ENCODE peak calls at places on chromosomes 11 and 22, in five cellular contexts. One of them, this sample, is unnamed.

GRCh38 chr22:38067028-38067415 is 9.8 kb downstream of the PICK1 start:
- DNase-seq in A549: no peak
- DNase-seq in fibroblast of lung: no peak
- DNase-seq in GM12865: no peak
- DNase-seq in left ventricle myocardium inferior: no peak
- DNase-seq in this sample: no peak

GRCh38 chr22:47355776-47356432 is 593.5 kb downstream of the TBC1D22A start:
- DNase-seq in left ventricle myocardium inferior: no peak
- DNase-seq in GM12865: no peak
- DNase-seq in fibroblast of lung: no peak
- DNase-seq in A549: no peak
- DNase-seq in this sample: no peak

GRCh38 chr11:17972987-17973386 is 39.9 kb downstream of the SERGEF start:
- DNase-seq in GM12865: peak; percentile 20
- DNase-seq in A549: peak; percentile 62
- DNase-seq in fibroblast of lung: peak; percentile 94
- DNase-seq in left ventricle myocardium inferior: peak; percentile 44
- DNase-seq in this sample: peak; percentile 85

GRCh38 chr11:66728760-66729385 is at the start of gene SPTBN2:
- DNase-seq in GM12865: no peak
- DNase-seq in fibroblast of lung: no peak
- DNase-seq in left ventricle myocardium inferior: no peak
- DNase-seq in A549: no peak
- DNase-seq in this sample: no peak

GRCh38 chr22:37559901-37560681 is at the start of gene CDC42EP1:
- DNase-seq in fibroblast of lung: peak; percentile 54
- DNase-seq in GM12865: no peak
- DNase-seq in left ventricle myocardium inferior: peak; percentile 65
- DNase-seq in A549: peak; percentile 64
- DNase-seq in this sample: no peak

GRCh38 chr22:43230983-43231723 is 44.2 kb upstream of the TTLL12 start:
- DNase-seq in left ventricle myocardium inferior: peak; percentile 34
- DNase-seq in A549: peak; percentile 45
- DNase-seq in GM12865: peak; percentile 72
- DNase-seq in fibroblast of lung: peak; percentile 38
- DNase-seq in this sample: no peak

GRCh38 chr11:37503411-37504065 is 905.5 kb upstream of the RAG2 start:
- DNase-seq in A549: no peak
- DNase-seq in GM12865: peak; percentile 47
- DNase-seq in left ventricle myocardium inferior: no peak
- DNase-seq in fibroblast of lung: no peak
- DNase-seq in this sample: no peak

GRCh38 chr22:36730176-36730858 is 26.8 kb upstream of the CACNG2 start:
- DNase-seq in fibroblast of lung: no peak
- DNase-seq in GM12865: no peak
- DNase-seq in left ventricle myocardium inferior: no peak
- DNase-seq in A549: no peak
- DNase-seq in this sample: no peak

GRCh38 chr22:35568751-35569725 is 28.4 kb downstream of the RASD2 start:
- DNase-seq in left ventricle myocardium inferior: no peak
- DNase-seq in GM12865: no peak
- DNase-seq in A549: no peak
- DNase-seq in fibroblast of lung: peak; percentile 30
- DNase-seq in this sample: peak; percentile 44

GRCh38 chr11:33645686-33646085 is 54.9 kb downstream of the C11orf91 start:
- DNase-seq in left ventricle myocardium inferior: no peak
- DNase-seq in A549: no peak
- DNase-seq in fibroblast of lung: no peak
- DNase-seq in GM12865: no peak
- DNase-seq in this sample: no peak

GRCh38 chr11:120546312-120547205 is 35.0 kb downstream of the GRIK4 start:
- DNase-seq in GM12865: no peak
- DNase-seq in fibroblast of lung: peak; percentile 97
- DNase-seq in left ventricle myocardium inferior: no peak
- DNase-seq in A549: peak; percentile 17
- DNase-seq in this sample: peak; percentile 88

GRCh38 chr11:36033082-36033751 is 89.4 kb downstream of the LDLRAD3 start:
- DNase-seq in GM12865: no peak
- DNase-seq in A549: no peak
- DNase-seq in left ventricle myocardium inferior: no peak
- DNase-seq in fibroblast of lung: no peak
- DNase-seq in this sample: no peak

GRCh38 chr11:113587318-113587739 is 112.1 kb upstream of the DRD2 start:
- DNase-seq in GM12865: peak; percentile 58
- DNase-seq in left ventricle myocardium inferior: no peak
- DNase-seq in A549: no peak
- DNase-seq in fibroblast of lung: no peak
- DNase-seq in this sample: no peak

GRCh38 chr11:72751293-72752087 is 718 bp downstream of the ARAP1 start:
- DNase-seq in GM12865: no peak
- DNase-seq in fibroblast of lung: no peak
- DNase-seq in A549: no peak
- DNase-seq in left ventricle myocardium inferior: no peak
- DNase-seq in this sample: no peak

GRCh38 chr11:33016654-33017053 is 976 bp downstream of the DEPDC7 start:
- DNase-seq in A549: no peak
- DNase-seq in fibroblast of lung: no peak
- DNase-seq in left ventricle myocardium inferior: no peak
- DNase-seq in GM12865: no peak
- DNase-seq in this sample: no peak

GRCh38 chr11:75200051-75200450 is 40.5 kb upstream of the TPBGL start:
- DNase-seq in A549: no peak
- DNase-seq in left ventricle myocardium inferior: peak; percentile 56
- DNase-seq in fibroblast of lung: no peak
- DNase-seq in GM12865: no peak
- DNase-seq in this sample: no peak

GRCh38 chr11:105177658-105178057 is 38.1 kb upstream of the CARD18 start:
- DNase-seq in A549: peak; percentile 4
- DNase-seq in left ventricle myocardium inferior: no peak
- DNase-seq in GM12865: no peak
- DNase-seq in fibroblast of lung: peak; percentile 86
- DNase-seq in this sample: peak; percentile 67

GRCh38 chr22:20304646-20305045 is 15.2 kb downstream of the DGCR6L start:
- DNase-seq in fibroblast of lung: no peak
- DNase-seq in A549: no peak
- DNase-seq in GM12865: no peak
- DNase-seq in left ventricle myocardium inferior: no peak
- DNase-seq in this sample: no peak

GRCh38 chr22:27723708-27724107 is 77.8 kb downstream of the MN1 start:
- DNase-seq in fibroblast of lung: no peak
- DNase-seq in GM12865: no peak
- DNase-seq in A549: no peak
- DNase-seq in left ventricle myocardium inferior: no peak
- DNase-seq in this sample: no peak

GRCh38 chr11:35735903-35736302 is 73.3 kb downstream of the TRIM44 start:
- DNase-seq in left ventricle myocardium inferior: no peak
- DNase-seq in GM12865: no peak
- DNase-seq in fibroblast of lung: no peak
- DNase-seq in A549: no peak
- DNase-seq in this sample: no peak

GRCh38 chr11:82989628-82990404 is 81.9 kb downstream of the RAB30 start:
- DNase-seq in A549: no peak
- DNase-seq in left ventricle myocardium inferior: no peak
- DNase-seq in GM12865: no peak
- DNase-seq in fibroblast of lung: no peak
- DNase-seq in this sample: no peak
- TF ChIP-seq CTCF in A549: no peak
- TF ChIP-seq CTCF in left ventricle myocardium inferior: no peak
- TF ChIP-seq CTCF in GM12865: no peak
- TF ChIP-seq CTCF in fibroblast of lung: no peak
- TF ChIP-seq CTCF in this sample: no peak

DNA sequence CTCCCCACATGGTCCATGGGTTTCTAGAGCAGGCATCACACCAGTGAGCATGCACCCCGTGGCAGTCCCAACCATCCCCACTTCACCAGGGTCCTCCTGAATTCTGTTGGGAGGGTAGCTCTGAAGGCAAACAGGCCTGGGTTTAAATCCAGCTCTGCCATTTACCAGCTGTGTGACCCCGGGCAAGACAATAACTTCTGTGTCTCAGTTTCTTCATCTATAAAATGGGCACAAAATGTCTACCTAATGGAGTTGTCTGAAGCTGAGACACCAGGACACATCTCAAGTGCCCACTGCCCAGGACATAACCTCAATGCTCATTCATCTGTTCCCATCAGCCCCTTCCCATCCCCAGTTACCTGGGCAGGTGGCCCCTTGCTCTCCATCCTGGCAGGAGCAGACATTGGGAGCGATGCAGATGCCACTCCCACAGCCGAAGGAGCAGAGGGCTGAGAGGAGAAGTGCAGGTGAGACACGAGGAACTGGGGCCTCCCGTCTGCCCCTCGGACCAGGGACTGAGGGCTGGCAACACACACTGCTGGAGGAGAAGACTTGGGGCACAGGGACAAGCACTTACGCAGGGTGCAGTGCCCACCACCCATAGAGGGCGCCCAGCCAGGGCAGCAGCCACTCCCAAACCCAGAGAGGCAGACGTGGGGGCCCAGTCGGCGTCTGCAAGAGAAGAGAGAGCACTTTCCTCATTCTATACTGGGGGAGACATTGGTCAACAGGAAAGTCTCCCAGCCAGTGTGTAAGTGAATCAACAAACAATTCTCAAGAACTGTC is 4.0 kb downstream of the VWCE start:
- DNase-seq in A549: no peak
- DNase-seq in left ventricle myocardium inferior: no peak
- DNase-seq in fibroblast of lung: no peak
- DNase-seq in GM12865: peak; percentile 26
- DNase-seq in this sample: no peak
- TF ChIP-seq CTCF in A549: no peak
- TF ChIP-seq CTCF in left ventricle myocardium inferior: no peak
- TF ChIP-seq CTCF in fibroblast of lung: peak; percentile 1
- TF ChIP-seq CTCF in GM12865: peak; percentile 35
- TF ChIP-seq CTCF in this sample: no peak

GRCh38 chr22:30970356-30970746 is 1.3 kb downstream of the TUG1 start:
- DNase-seq in fibroblast of lung: no peak
- DNase-seq in A549: no peak
- DNase-seq in GM12865: no peak
- DNase-seq in left ventricle myocardium inferior: no peak
- DNase-seq in this sample: no peak

GRCh38 chr22:30968924-30969531 is at the start of gene TUG1:
- DNase-seq in A549: peak; percentile 99
- DNase-seq in left ventricle myocardium inferior: peak; percentile 99
- DNase-seq in GM12865: peak; percentile 99
- DNase-seq in fibroblast of lung: peak; percentile 98
- DNase-seq in this sample: peak; percentile 95

GRCh38 chr22:30968015-30968923 is at the start of gene MORC2:
- DNase-seq in GM12865: peak; percentile 77
- DNase-seq in fibroblast of lung: no peak
- DNase-seq in A549: peak; percentile 69
- DNase-seq in left ventricle myocardium inferior: no peak
- DNase-seq in this sample: no peak

GRCh38 chr22:30964858-30965257 is 3.7 kb downstream of the MORC2 start:
- DNase-seq in fibroblast of lung: no peak
- DNase-seq in left ventricle myocardium inferior: no peak
- DNase-seq in A549: no peak
- DNase-seq in GM12865: no peak
- DNase-seq in this sample: no peak

DNA sequence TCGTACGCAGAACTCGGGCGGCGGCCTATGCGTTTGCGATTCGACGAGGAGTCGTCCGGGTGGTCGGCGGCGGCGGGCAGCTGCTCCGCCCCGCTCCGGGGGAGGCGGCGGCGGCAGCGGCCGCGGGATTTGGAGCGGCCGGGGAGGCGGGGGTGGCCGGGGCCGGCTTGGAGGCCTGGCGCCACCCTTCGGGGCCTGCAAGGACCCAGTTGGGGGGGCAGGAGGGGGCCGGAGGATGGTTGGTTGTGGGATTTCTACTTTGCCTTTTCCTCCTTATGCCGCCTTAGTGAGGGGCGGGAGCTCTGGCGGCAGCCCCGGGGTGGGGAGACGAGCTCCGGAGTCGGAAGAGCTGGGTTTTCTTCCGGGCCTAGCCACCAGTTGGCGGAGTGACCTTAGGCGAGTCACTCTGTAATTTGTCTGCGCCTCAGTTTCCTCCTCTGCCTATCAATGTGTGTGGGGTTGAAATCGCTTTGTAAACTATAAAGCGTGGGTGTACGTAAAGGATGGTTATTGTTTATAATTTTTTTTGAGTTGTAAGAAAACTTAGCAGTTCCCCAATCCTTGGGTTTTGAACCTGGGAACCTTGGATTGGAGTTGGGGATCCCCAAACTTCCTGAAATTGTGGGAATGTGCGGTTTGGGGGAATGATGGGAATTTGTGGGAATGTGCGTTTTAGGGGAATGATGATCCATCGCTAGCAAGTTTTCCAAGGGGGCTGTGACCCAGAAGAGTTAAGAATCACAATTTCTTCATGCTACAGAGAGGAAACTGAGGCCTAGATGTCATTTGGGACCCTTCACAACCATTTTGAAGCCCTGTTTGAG is 679 bp downstream of the TUG1 start:
- DNase-seq in GM12865: peak; percentile 80
- DNase-seq in A549: peak; percentile 44
- DNase-seq in left ventricle myocardium inferior: peak; percentile 38
- DNase-seq in fibroblast of lung: peak; percentile 54
- DNase-seq in this sample: no peak
- TF ChIP-seq CTCF in GM12865: no peak
- TF ChIP-seq CTCF in A549: peak; percentile 5
- TF ChIP-seq CTCF in left ventricle myocardium inferior: no peak
- TF ChIP-seq CTCF in fibroblast of lung: no peak
- TF ChIP-seq CTCF in this sample: no peak

GRCh38 chr11:2293396-2294339 is 8.1 kb downstream of the C11orf21 start:
- DNase-seq in GM12865: no peak
- DNase-seq in left ventricle myocardium inferior: no peak
- DNase-seq in A549: no peak
- DNase-seq in fibroblast of lung: no peak
- DNase-seq in this sample: no peak
- TF ChIP-seq CTCF in GM12865: no peak
- TF ChIP-seq CTCF in left ventricle myocardium inferior: no peak
- TF ChIP-seq CTCF in A549: no peak
- TF ChIP-seq CTCF in fibroblast of lung: no peak
- TF ChIP-seq CTCF in this sample: no peak